ENCODE peak calls at places on chromosomes 4 and X, in seven cellular contexts. One of them, this sample, is unnamed.

GRCh38 chr4:145939856-145940255 is 1.2 kb upstream of the ZNF827 start:
- DNase-seq in GM19239: no peak
- DNase-seq in GM23338: no peak
- DNase-seq in memory B cell: no peak
- DNase-seq in islet precursor cell: no peak
- DNase-seq in substantia nigra: no peak
- DNase-seq in foreskin fibroblast: no peak
- DNase-seq in this sample: no peak

GRCh38 chr4:156154978-156155377 is 201.3 kb upstream of the CTSO start:
- DNase-seq in substantia nigra: no peak
- DNase-seq in GM23338: no peak
- DNase-seq in memory B cell: no peak
- DNase-seq in foreskin fibroblast: no peak
- DNase-seq in GM19239: no peak
- DNase-seq in islet precursor cell: no peak
- DNase-seq in this sample: no peak

GRCh38 chr4:6199344-6199921 is 916 bp downstream of the JAKMIP1 start:
- DNase-seq in memory B cell: no peak
- DNase-seq in islet precursor cell: no peak
- DNase-seq in substantia nigra: no peak
- DNase-seq in GM19239: no peak
- DNase-seq in GM23338: peak; percentile 76
- DNase-seq in foreskin fibroblast: no peak
- DNase-seq in this sample: peak; percentile 68

GRCh38 chr4:150044517-150044916 is 33.7 kb upstream of the DCLK2 start:
- DNase-seq in islet precursor cell: no peak
- DNase-seq in memory B cell: no peak
- DNase-seq in GM23338: no peak
- DNase-seq in substantia nigra: no peak
- DNase-seq in foreskin fibroblast: no peak
- DNase-seq in GM19239: no peak
- DNase-seq in this sample: no peak

GRCh38 chr4:30959781-30960485 is 239.8 kb downstream of the PCDH7 start:
- DNase-seq in GM23338: no peak
- DNase-seq in GM19239: no peak
- DNase-seq in memory B cell: no peak
- DNase-seq in islet precursor cell: no peak
- DNase-seq in substantia nigra: no peak
- DNase-seq in foreskin fibroblast: no peak
- DNase-seq in this sample: no peak

GRCh38 chrX:147803948-147804347 is 107.8 kb upstream of the FMR1 start:
- DNase-seq in GM23338: peak; percentile 50
- DNase-seq in foreskin fibroblast: no peak
- DNase-seq in memory B cell: no peak
- DNase-seq in substantia nigra: no peak
- DNase-seq in GM19239: peak; percentile 4
- DNase-seq in islet precursor cell: no peak
- DNase-seq in this sample: no peak

GRCh38 chrX:1534321-1535168 is 2.4 kb downstream of the P2RY8 start:
- DNase-seq in memory B cell: peak; percentile 43
- DNase-seq in GM19239: no peak
- DNase-seq in foreskin fibroblast: no peak
- DNase-seq in islet precursor cell: no peak
- DNase-seq in substantia nigra: no peak
- DNase-seq in GM23338: peak; percentile 48
- DNase-seq in this sample: no peak

GRCh38 chr4:36351082-36351666 is 69.8 kb downstream of the DTHD1 start:
- DNase-seq in islet precursor cell: peak; percentile 75
- DNase-seq in GM19239: peak; percentile 26
- DNase-seq in GM23338: peak; percentile 74
- DNase-seq in substantia nigra: peak; percentile 67
- DNase-seq in foreskin fibroblast: no peak
- DNase-seq in memory B cell: peak; percentile 52
- DNase-seq in this sample: no peak

GRCh38 chr4:55216871-55217635 is 91.7 kb upstream of the KDR start:
- DNase-seq in substantia nigra: no peak
- DNase-seq in foreskin fibroblast: no peak
- DNase-seq in islet precursor cell: no peak
- DNase-seq in GM19239: no peak
- DNase-seq in memory B cell: no peak
- DNase-seq in GM23338: no peak
- DNase-seq in this sample: no peak

GRCh38 chrX:45903781-45904201 is 641.4 kb downstream of the ZNF674 start:
- DNase-seq in foreskin fibroblast: no peak
- DNase-seq in memory B cell: no peak
- DNase-seq in substantia nigra: no peak
- DNase-seq in GM19239: no peak
- DNase-seq in islet precursor cell: peak; percentile 71
- DNase-seq in GM23338: peak; percentile 17
- DNase-seq in this sample: no peak

GRCh38 chr4:154560824-154561231 is 2.0 kb upstream of the FGB start:
- DNase-seq in substantia nigra: no peak
- DNase-seq in GM23338: no peak
- DNase-seq in GM19239: no peak
- DNase-seq in foreskin fibroblast: peak; percentile 34
- DNase-seq in memory B cell: no peak
- DNase-seq in islet precursor cell: no peak
- DNase-seq in this sample: no peak

This sample was measured in kidney.